ENCODE peak calls at places on chromosomes 16 and 17, in eight cellular contexts. One of them, this sample, is unnamed.

GRCh38 chr17:58207451-58207850 is 11.6 kb downstream of the MKS1 start:
- DNase-seq in spleen: no peak
- DNase-seq in OCI-LY7: no peak
- DNase-seq in stomach: no peak
- DNase-seq in CD8-positive, alpha-beta T cell: no peak
- DNase-seq in upper lobe of right lung: no peak
- DNase-seq in MM.1S: no peak
- DNase-seq in tibial artery: no peak
- DNase-seq in this sample: no peak

GRCh38 chr17:82985973-82986372 is 93.4 kb upstream of the METRNL start:
- DNase-seq in OCI-LY7: peak; percentile 60
- DNase-seq in spleen: peak; percentile 92
- DNase-seq in CD8-positive, alpha-beta T cell: peak; percentile 83
- DNase-seq in MM.1S: peak; percentile 52
- DNase-seq in stomach: peak; percentile 38
- DNase-seq in upper lobe of right lung: peak; percentile 67
- DNase-seq in tibial artery: no peak
- DNase-seq in this sample: no peak

GRCh38 chr17:17228521-17229279 is 8.3 kb downstream of the FLCN start:
- DNase-seq in stomach: no peak
- DNase-seq in spleen: peak; percentile 61
- DNase-seq in tibial artery: peak; percentile 65
- DNase-seq in MM.1S: no peak
- DNase-seq in CD8-positive, alpha-beta T cell: no peak
- DNase-seq in upper lobe of right lung: no peak
- DNase-seq in OCI-LY7: no peak
- DNase-seq in this sample: no peak

GRCh38 chr16:23679274-23679985 is 741 bp downstream of the PLK1 start:
- DNase-seq in CD8-positive, alpha-beta T cell: no peak
- DNase-seq in stomach: no peak
- DNase-seq in tibial artery: no peak
- DNase-seq in OCI-LY7: peak; percentile 49
- DNase-seq in MM.1S: peak; percentile 37
- DNase-seq in upper lobe of right lung: no peak
- DNase-seq in spleen: peak; percentile 80
- DNase-seq in this sample: peak; percentile 44

GRCh38 chr17:27466376-27466747 is 10.1 kb downstream of the KSR1 start:
- DNase-seq in spleen: no peak
- DNase-seq in upper lobe of right lung: peak; percentile 54
- DNase-seq in tibial artery: no peak
- DNase-seq in OCI-LY7: peak; percentile 16
- DNase-seq in CD8-positive, alpha-beta T cell: no peak
- DNase-seq in stomach: no peak
- DNase-seq in MM.1S: no peak
- DNase-seq in this sample: no peak

GRCh38 chr17:76968707-76969597 is 100.7 kb downstream of the MGAT5B start:
- DNase-seq in spleen: peak; percentile 91
- DNase-seq in CD8-positive, alpha-beta T cell: peak; percentile 66
- DNase-seq in tibial artery: no peak
- DNase-seq in OCI-LY7: peak; percentile 100
- DNase-seq in upper lobe of right lung: no peak
- DNase-seq in MM.1S: peak; percentile 94
- DNase-seq in stomach: peak; percentile 60
- DNase-seq in this sample: peak; percentile 71

GRCh38 chr17:13600475-13601316 is 1.0 kb downstream of the HS3ST3A1 start:
- DNase-seq in spleen: no peak
- DNase-seq in tibial artery: no peak
- DNase-seq in OCI-LY7: no peak
- DNase-seq in upper lobe of right lung: no peak
- DNase-seq in CD8-positive, alpha-beta T cell: no peak
- DNase-seq in MM.1S: no peak
- DNase-seq in stomach: no peak
- DNase-seq in this sample: no peak

GRCh38 chr16:30104492-30104891 is 8.5 kb upstream of the YPEL3 start:
- DNase-seq in MM.1S: no peak
- DNase-seq in CD8-positive, alpha-beta T cell: no peak
- DNase-seq in upper lobe of right lung: peak; percentile 82
- DNase-seq in OCI-LY7: no peak
- DNase-seq in tibial artery: no peak
- DNase-seq in stomach: peak; percentile 58
- DNase-seq in spleen: no peak
- DNase-seq in this sample: no peak

GRCh38 chr16:89700649-89701424 is 668 bp downstream of the SPATA2L start:
- DNase-seq in CD8-positive, alpha-beta T cell: peak; percentile 67
- DNase-seq in OCI-LY7: peak; percentile 65
- DNase-seq in tibial artery: no peak
- DNase-seq in stomach: peak; percentile 76
- DNase-seq in spleen: peak; percentile 93
- DNase-seq in upper lobe of right lung: peak; percentile 85
- DNase-seq in MM.1S: peak; percentile 63
- DNase-seq in this sample: peak; percentile 74

GRCh38 chr17:44065668-44066203 is 735 bp downstream of the LSM12 start:
- DNase-seq in stomach: no peak
- DNase-seq in spleen: no peak
- DNase-seq in CD8-positive, alpha-beta T cell: no peak
- DNase-seq in MM.1S: no peak
- DNase-seq in OCI-LY7: peak; percentile 39
- DNase-seq in tibial artery: no peak
- DNase-seq in upper lobe of right lung: no peak
- DNase-seq in this sample: peak; percentile 42

GRCh38 chr16:25258856-25259179 is 1.2 kb upstream of the ZKSCAN2 start:
- DNase-seq in spleen: no peak
- DNase-seq in OCI-LY7: peak; percentile 39
- DNase-seq in upper lobe of right lung: no peak
- DNase-seq in tibial artery: no peak
- DNase-seq in stomach: no peak
- DNase-seq in CD8-positive, alpha-beta T cell: no peak
- DNase-seq in MM.1S: no peak
- DNase-seq in this sample: no peak

GRCh38 chr16:67207857-67208524 is 9.1 kb downstream of the ELMO3 start:
- DNase-seq in spleen: no peak
- DNase-seq in tibial artery: no peak
- DNase-seq in stomach: no peak
- DNase-seq in MM.1S: no peak
- DNase-seq in OCI-LY7: no peak
- DNase-seq in CD8-positive, alpha-beta T cell: no peak
- DNase-seq in upper lobe of right lung: no peak
- DNase-seq in this sample: no peak

GRCh38 chr16:30609002-30609927 is 924 bp downstream of the ZNF689 start:
- DNase-seq in OCI-LY7: peak; percentile 56
- DNase-seq in spleen: peak; percentile 89
- DNase-seq in upper lobe of right lung: peak; percentile 86
- DNase-seq in stomach: peak; percentile 54
- DNase-seq in CD8-positive, alpha-beta T cell: peak; percentile 70
- DNase-seq in MM.1S: peak; percentile 37
- DNase-seq in tibial artery: peak; percentile 74
- DNase-seq in this sample: peak; percentile 64

GRCh38 chr16:52861614-52862022 is 191.1 kb downstream of the CHD9NB start:
- DNase-seq in tibial artery: no peak
- DNase-seq in MM.1S: no peak
- DNase-seq in stomach: no peak
- DNase-seq in OCI-LY7: no peak
- DNase-seq in CD8-positive, alpha-beta T cell: no peak
- DNase-seq in spleen: no peak
- DNase-seq in upper lobe of right lung: no peak
- DNase-seq in this sample: no peak

GRCh38 chr17:71163121-71163812 is 957.6 kb upstream of the SOX9 start:
- DNase-seq in tibial artery: no peak
- DNase-seq in OCI-LY7: no peak
- DNase-seq in spleen: no peak
- DNase-seq in stomach: peak; percentile 77
- DNase-seq in upper lobe of right lung: no peak
- DNase-seq in MM.1S: no peak
- DNase-seq in CD8-positive, alpha-beta T cell: no peak
- DNase-seq in this sample: no peak

GRCh38 chr16:4218202-4218601 is 23.7 kb downstream of the SRL start:
- DNase-seq in CD8-positive, alpha-beta T cell: no peak
- DNase-seq in stomach: no peak
- DNase-seq in MM.1S: no peak
- DNase-seq in tibial artery: no peak
- DNase-seq in spleen: no peak
- DNase-seq in upper lobe of right lung: peak; percentile 69
- DNase-seq in OCI-LY7: no peak
- DNase-seq in this sample: no peak

GRCh38 chr16:14668556-14669223 is 25.4 kb downstream of the PLA2G10 start:
- DNase-seq in stomach: no peak
- DNase-seq in upper lobe of right lung: no peak
- DNase-seq in OCI-LY7: no peak
- DNase-seq in tibial artery: no peak
- DNase-seq in CD8-positive, alpha-beta T cell: no peak
- DNase-seq in MM.1S: no peak
- DNase-seq in spleen: no peak
- DNase-seq in this sample: no peak

GRCh38 chr16:68529931-68530667 is 9.0 kb upstream of the ZFP90 start:
- DNase-seq in CD8-positive, alpha-beta T cell: peak; percentile 93
- DNase-seq in MM.1S: peak; percentile 87
- DNase-seq in OCI-LY7: peak; percentile 71
- DNase-seq in stomach: peak; percentile 93
- DNase-seq in spleen: peak; percentile 95
- DNase-seq in upper lobe of right lung: peak; percentile 95
- DNase-seq in tibial artery: peak; percentile 91
- DNase-seq in this sample: peak; percentile 99

GRCh38 chr17:44733753-44734152 is 25.0 kb upstream of the ADAM11 start:
- DNase-seq in stomach: no peak
- DNase-seq in spleen: peak; percentile 18
- DNase-seq in tibial artery: no peak
- DNase-seq in OCI-LY7: peak; percentile 13
- DNase-seq in CD8-positive, alpha-beta T cell: no peak
- DNase-seq in MM.1S: no peak
- DNase-seq in upper lobe of right lung: no peak
- DNase-seq in this sample: no peak

GRCh38 chr16:50666658-50667496 is 14.2 kb downstream of the SNX20 start:
- DNase-seq in MM.1S: no peak
- DNase-seq in OCI-LY7: no peak
- DNase-seq in CD8-positive, alpha-beta T cell: peak; percentile 68
- DNase-seq in stomach: no peak
- DNase-seq in upper lobe of right lung: no peak
- DNase-seq in tibial artery: no peak
- DNase-seq in spleen: peak; percentile 86
- DNase-seq in this sample: peak; percentile 73

GRCh38 chr16:9787717-9788116 is 394.5 kb downstream of the GRIN2A start:
- DNase-seq in stomach: no peak
- DNase-seq in spleen: no peak
- DNase-seq in upper lobe of right lung: no peak
- DNase-seq in tibial artery: no peak
- DNase-seq in MM.1S: no peak
- DNase-seq in OCI-LY7: no peak
- DNase-seq in CD8-positive, alpha-beta T cell: no peak
- DNase-seq in this sample: no peak

GRCh38 chr16:79601092-79601977 is 798 bp upstream of the MAF start:
- DNase-seq in tibial artery: peak; percentile 78
- DNase-seq in MM.1S: peak; percentile 38
- DNase-seq in upper lobe of right lung: peak; percentile 80
- DNase-seq in OCI-LY7: no peak
- DNase-seq in stomach: peak; percentile 72
- DNase-seq in spleen: peak; percentile 85
- DNase-seq in CD8-positive, alpha-beta T cell: no peak
- DNase-seq in this sample: no peak

GRCh38 chr17:37791434-37791833 is 46.6 kb upstream of the HNF1B start:
- DNase-seq in stomach: peak; percentile 30
- DNase-seq in tibial artery: no peak
- DNase-seq in OCI-LY7: peak; percentile 62
- DNase-seq in MM.1S: peak; percentile 77
- DNase-seq in CD8-positive, alpha-beta T cell: no peak
- DNase-seq in upper lobe of right lung: no peak
- DNase-seq in spleen: no peak
- DNase-seq in this sample: peak; percentile 76
- TF ChIP-seq CTCF in stomach: peak; percentile 40
- TF ChIP-seq CTCF in tibial artery: no peak
- TF ChIP-seq CTCF in OCI-LY7: peak; percentile 93
- TF ChIP-seq CTCF in MM.1S: peak; percentile 87
- TF ChIP-seq CTCF in CD8-positive, alpha-beta T cell: peak; percentile 69
- TF ChIP-seq CTCF in upper lobe of right lung: peak; percentile 55
- TF ChIP-seq CTCF in spleen: peak; percentile 66
- TF ChIP-seq CTCF in this sample: peak; percentile 79

DNA sequence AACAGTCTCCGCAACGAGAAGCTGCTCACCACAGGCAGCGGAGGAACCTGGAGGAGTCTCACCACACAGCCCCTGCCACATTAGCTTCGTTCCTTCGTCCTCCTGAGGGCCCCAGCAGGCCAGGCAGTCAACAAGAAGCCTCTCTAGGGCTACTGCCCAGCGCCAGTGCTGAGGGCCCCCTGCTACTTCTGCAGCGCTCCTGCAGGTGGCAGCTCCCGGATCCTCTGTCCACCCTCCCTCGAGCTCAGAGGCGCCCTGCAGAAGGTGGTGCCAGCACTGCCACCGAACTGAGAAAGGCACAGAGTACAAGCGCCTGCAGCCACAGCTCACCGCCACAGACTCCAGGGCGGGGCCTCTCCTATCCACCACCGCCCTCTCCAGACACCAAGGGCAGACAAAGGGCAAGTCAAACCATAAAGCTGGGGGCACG is 27.3 kb downstream of the KDM8 start:
- DNase-seq in CD8-positive, alpha-beta T cell: peak; percentile 89
- DNase-seq in upper lobe of right lung: no peak
- DNase-seq in stomach: peak; percentile 76
- DNase-seq in spleen: peak; percentile 89
- DNase-seq in MM.1S: peak; percentile 78
- DNase-seq in tibial artery: no peak
- DNase-seq in OCI-LY7: no peak
- DNase-seq in this sample: no peak
- TF ChIP-seq CTCF in CD8-positive, alpha-beta T cell: peak; percentile 44
- TF ChIP-seq CTCF in upper lobe of right lung: peak; percentile 6
- TF ChIP-seq CTCF in stomach: peak; percentile 27
- TF ChIP-seq CTCF in spleen: peak; percentile 48
- TF ChIP-seq CTCF in MM.1S: peak; percentile 36
- TF ChIP-seq CTCF in tibial artery: no peak
- TF ChIP-seq CTCF in OCI-LY7: peak; percentile 15
- TF ChIP-seq CTCF in this sample: no peak

GRCh38 chr17:4478318-4478830 is 20.3 kb upstream of the SPNS2 start:
- DNase-seq in stomach: no peak
- DNase-seq in tibial artery: no peak
- DNase-seq in spleen: no peak
- DNase-seq in OCI-LY7: no peak
- DNase-seq in CD8-positive, alpha-beta T cell: no peak
- DNase-seq in MM.1S: no peak
- DNase-seq in upper lobe of right lung: no peak
- DNase-seq in this sample: no peak
- TF ChIP-seq CTCF in stomach: no peak
- TF ChIP-seq CTCF in tibial artery: no peak
- TF ChIP-seq CTCF in spleen: no peak
- TF ChIP-seq CTCF in OCI-LY7: no peak
- TF ChIP-seq CTCF in CD8-positive, alpha-beta T cell: no peak
- TF ChIP-seq CTCF in MM.1S: no peak
- TF ChIP-seq CTCF in upper lobe of right lung: no peak
- TF ChIP-seq CTCF in this sample: no peak

DNA sequence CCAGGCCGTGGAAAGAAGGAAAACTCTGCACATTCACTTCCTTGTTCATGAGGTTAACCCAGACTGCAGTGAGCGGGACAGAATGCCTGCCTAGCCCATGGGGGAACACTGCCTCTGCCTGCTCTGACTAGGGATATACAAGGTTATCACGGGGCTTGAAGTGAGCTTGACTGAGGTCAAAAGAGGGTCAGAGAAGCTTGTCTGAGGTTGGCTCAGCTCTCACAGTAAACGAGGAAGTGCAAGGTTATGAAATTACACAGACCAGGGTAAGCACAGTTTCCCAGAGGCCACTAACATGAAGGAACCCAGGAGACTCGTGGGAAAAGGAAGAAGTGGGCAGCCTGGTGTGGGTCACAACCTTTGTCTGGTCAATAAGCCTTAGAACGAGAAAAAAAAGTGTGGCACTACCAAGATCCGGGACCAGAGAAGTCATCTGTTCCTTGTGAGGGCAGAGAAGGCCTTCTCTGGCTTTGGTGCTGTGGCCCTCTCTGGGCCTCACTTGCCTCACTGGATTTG is 28.8 kb downstream of the HIC1 start:
- DNase-seq in MM.1S: no peak
- DNase-seq in stomach: no peak
- DNase-seq in tibial artery: no peak
- DNase-seq in spleen: no peak
- DNase-seq in CD8-positive, alpha-beta T cell: no peak
- DNase-seq in upper lobe of right lung: peak; percentile 77
- DNase-seq in OCI-LY7: no peak
- DNase-seq in this sample: peak; percentile 68
- TF ChIP-seq CTCF in MM.1S: no peak
- TF ChIP-seq CTCF in stomach: no peak
- TF ChIP-seq CTCF in tibial artery: no peak
- TF ChIP-seq CTCF in spleen: no peak
- TF ChIP-seq CTCF in CD8-positive, alpha-beta T cell: no peak
- TF ChIP-seq CTCF in upper lobe of right lung: peak; percentile 5
- TF ChIP-seq CTCF in OCI-LY7: no peak
- TF ChIP-seq CTCF in this sample: peak; percentile 44

This sample was measured in GM13977.